ENCODE peak calls at places on chromosomes 1 and 21, in six cellular contexts. One of them, this sample, is unnamed. For H3K9me3 and H3K4me1, the result is how much of the 10 kb centered on the place peaks cover.

GRCh38 chr1:202810615-202811295 is at the start of gene PCAT6:
- DNase-seq in tibial nerve: peak
- DNase-seq in fibroblast of lung: peak
- DNase-seq in neural progenitor cell: peak
- DNase-seq in OCI-LY7: peak
- DNase-seq in body of pancreas: peak
- DNase-seq in this sample: peak

GRCh38 chr21:45026833-45027232 is 47.5 kb upstream of the ADARB1 start:
- DNase-seq in OCI-LY7: no peak
- DNase-seq in fibroblast of lung: no peak
- DNase-seq in neural progenitor cell: peak
- DNase-seq in tibial nerve: no peak
- DNase-seq in body of pancreas: no peak
- DNase-seq in this sample: no peak

GRCh38 chr1:25046194-25046532 is 116.1 kb upstream of the RUNX3 start:
- DNase-seq in tibial nerve: no peak
- DNase-seq in OCI-LY7: no peak
- DNase-seq in neural progenitor cell: no peak
- DNase-seq in body of pancreas: no peak
- DNase-seq in fibroblast of lung: no peak
- DNase-seq in this sample: no peak

GRCh38 chr21:31273278-31273677 is 70.8 kb downstream of the TIAM1 start:
- DNase-seq in body of pancreas: no peak
- DNase-seq in neural progenitor cell: no peak
- DNase-seq in OCI-LY7: no peak
- DNase-seq in tibial nerve: no peak
- DNase-seq in fibroblast of lung: no peak
- DNase-seq in this sample: no peak

GRCh38 chr1:61080408-61081134 is 1.8 kb upstream of the NFIA start:
- DNase-seq in fibroblast of lung: no peak
- DNase-seq in tibial nerve: no peak
- DNase-seq in body of pancreas: no peak
- DNase-seq in neural progenitor cell: no peak
- DNase-seq in OCI-LY7: no peak
- DNase-seq in this sample: no peak

GRCh38 chr1:25773441-25774125 is 26.4 kb upstream of the SELENON start:
- DNase-seq in fibroblast of lung: no peak
- DNase-seq in tibial nerve: no peak
- DNase-seq in body of pancreas: peak
- DNase-seq in neural progenitor cell: no peak
- DNase-seq in OCI-LY7: no peak
- DNase-seq in this sample: peak

GRCh38 chr1:89035080-89035479 is 12.4 kb upstream of the GBP3 start:
- DNase-seq in neural progenitor cell: no peak
- DNase-seq in tibial nerve: no peak
- DNase-seq in OCI-LY7: no peak
- DNase-seq in fibroblast of lung: no peak
- DNase-seq in body of pancreas: no peak
- DNase-seq in this sample: no peak

GRCh38 chr21:34029724-34030528 is 43.5 kb upstream of the MRPS6 start:
- DNase-seq in body of pancreas: peak
- DNase-seq in neural progenitor cell: peak
- DNase-seq in tibial nerve: peak
- DNase-seq in OCI-LY7: peak
- DNase-seq in fibroblast of lung: peak
- DNase-seq in this sample: peak

GRCh38 chr1:44854985-44855384 is 11.9 kb upstream of the PTCH2 start:
- DNase-seq in fibroblast of lung: no peak
- DNase-seq in body of pancreas: no peak
- DNase-seq in tibial nerve: no peak
- DNase-seq in neural progenitor cell: no peak
- DNase-seq in OCI-LY7: no peak
- DNase-seq in this sample: no peak

GRCh38 chr1:15139654-15140350 is 13.7 kb upstream of the TMEM51 start:
- DNase-seq in tibial nerve: no peak
- DNase-seq in fibroblast of lung: no peak
- DNase-seq in OCI-LY7: no peak
- DNase-seq in neural progenitor cell: peak
- DNase-seq in body of pancreas: peak
- DNase-seq in this sample: peak

GRCh38 chr1:221169447-221169889 is 290.2 kb downstream of the HLX start:
- DNase-seq in neural progenitor cell: peak
- DNase-seq in body of pancreas: peak
- DNase-seq in tibial nerve: no peak
- DNase-seq in OCI-LY7: no peak
- DNase-seq in fibroblast of lung: no peak
- DNase-seq in this sample: no peak

GRCh38 chr1:74623716-74624115 is 49.9 kb downstream of the ERICH3 start:
- DNase-seq in tibial nerve: no peak
- DNase-seq in body of pancreas: no peak
- DNase-seq in OCI-LY7: no peak
- DNase-seq in fibroblast of lung: no peak
- DNase-seq in neural progenitor cell: no peak
- DNase-seq in this sample: no peak

GRCh38 chr1:172397221-172397620 is 23.3 kb upstream of the C1orf105 start:
- DNase-seq in body of pancreas: no peak
- DNase-seq in fibroblast of lung: peak
- DNase-seq in OCI-LY7: no peak
- DNase-seq in neural progenitor cell: no peak
- DNase-seq in tibial nerve: no peak
- DNase-seq in this sample: no peak

GRCh38 chr1:50132495-50132894 is 23.8 kb downstream of the ELAVL4 start:
- DNase-seq in OCI-LY7: no peak
- DNase-seq in neural progenitor cell: no peak
- DNase-seq in fibroblast of lung: no peak
- DNase-seq in tibial nerve: no peak
- DNase-seq in body of pancreas: no peak
- DNase-seq in this sample: no peak

GRCh38 chr1:20153000-20153418 is 13.9 kb downstream of the PLA2G2F start:
- DNase-seq in tibial nerve: peak
- DNase-seq in fibroblast of lung: peak
- DNase-seq in OCI-LY7: no peak
- DNase-seq in body of pancreas: peak
- DNase-seq in neural progenitor cell: peak
- DNase-seq in this sample: no peak

GRCh38 chr1:21621761-21622436 is 47.3 kb downstream of the RAP1GAP start:
- DNase-seq in tibial nerve: no peak
- DNase-seq in fibroblast of lung: no peak
- DNase-seq in neural progenitor cell: no peak
- DNase-seq in OCI-LY7: no peak
- DNase-seq in body of pancreas: no peak
- DNase-seq in this sample: no peak

GRCh38 chr1:176717052-176717754 is 254.2 kb downstream of the PAPPA2 start:
- DNase-seq in OCI-LY7: no peak
- DNase-seq in fibroblast of lung: no peak
- DNase-seq in neural progenitor cell: no peak
- DNase-seq in tibial nerve: no peak
- DNase-seq in body of pancreas: no peak
- DNase-seq in this sample: no peak

GRCh38 chr1:154325583-154326545 is 539 bp downstream of the ATP8B2 start:
- DNase-seq in tibial nerve: peak
- DNase-seq in neural progenitor cell: peak
- DNase-seq in OCI-LY7: peak
- DNase-seq in fibroblast of lung: peak
- DNase-seq in body of pancreas: peak
- DNase-seq in this sample: no peak

GRCh38 chr1:240501115-240501514 is 110.8 kb downstream of the GREM2 start:
- DNase-seq in tibial nerve: no peak
- DNase-seq in body of pancreas: no peak
- DNase-seq in fibroblast of lung: no peak
- DNase-seq in neural progenitor cell: no peak
- DNase-seq in OCI-LY7: no peak
- DNase-seq in this sample: no peak

GRCh38 chr1:155389831-155390230 is 69.1 kb downstream of the RUSC1 start:
- DNase-seq in tibial nerve: no peak
- DNase-seq in neural progenitor cell: no peak
- DNase-seq in fibroblast of lung: peak
- DNase-seq in OCI-LY7: no peak
- DNase-seq in body of pancreas: no peak
- DNase-seq in this sample: no peak

GRCh38 chr1:87584603-87585002 is 255.9 kb downstream of the LMO4 start:
- DNase-seq in neural progenitor cell: no peak
- DNase-seq in OCI-LY7: no peak
- DNase-seq in fibroblast of lung: no peak
- DNase-seq in tibial nerve: no peak
- DNase-seq in body of pancreas: no peak
- DNase-seq in this sample: peak

GRCh38 chr1:9871707-9872425 is 38.2 kb downstream of the CTNNBIP1 start:
- DNase-seq in fibroblast of lung: no peak
- DNase-seq in tibial nerve: no peak
- DNase-seq in OCI-LY7: no peak
- DNase-seq in neural progenitor cell: peak
- DNase-seq in body of pancreas: no peak
- DNase-seq in this sample: no peak

GRCh38 chr1:197910120-197911110 is 6.8 kb upstream of the LHX9 start:
- DNase-seq in OCI-LY7: no peak
- DNase-seq in neural progenitor cell: peak
- DNase-seq in body of pancreas: no peak
- DNase-seq in tibial nerve: no peak
- DNase-seq in fibroblast of lung: no peak
- DNase-seq in this sample: no peak

GRCh38 chr1:68799096-68799495 is 302.2 kb upstream of the DEPDC1 start:
- DNase-seq in body of pancreas: no peak
- DNase-seq in tibial nerve: no peak
- DNase-seq in neural progenitor cell: no peak
- DNase-seq in fibroblast of lung: peak
- DNase-seq in OCI-LY7: no peak
- DNase-seq in this sample: no peak
- H3K4me3 ChIP-seq in body of pancreas: no peak
- H3K4me3 ChIP-seq in tibial nerve: no peak
- H3K4me3 ChIP-seq in neural progenitor cell: no peak
- H3K4me3 ChIP-seq in fibroblast of lung: no peak
- H3K4me3 ChIP-seq in OCI-LY7: no peak
- H3K4me3 ChIP-seq in this sample: no peak

GRCh38 chr21:10640446-10640845 is 119.1 kb downstream of the TPTE start:
- DNase-seq in tibial nerve: no peak
- DNase-seq in body of pancreas: no peak
- DNase-seq in neural progenitor cell: no peak
- DNase-seq in fibroblast of lung: no peak
- DNase-seq in OCI-LY7: no peak
- DNase-seq in this sample: no peak

GRCh38 chr21:10641107-10641506 is 119.7 kb downstream of the TPTE start:
- DNase-seq in fibroblast of lung: no peak
- DNase-seq in body of pancreas: no peak
- DNase-seq in tibial nerve: no peak
- DNase-seq in neural progenitor cell: no peak
- DNase-seq in OCI-LY7: no peak
- DNase-seq in this sample: no peak

DNA sequence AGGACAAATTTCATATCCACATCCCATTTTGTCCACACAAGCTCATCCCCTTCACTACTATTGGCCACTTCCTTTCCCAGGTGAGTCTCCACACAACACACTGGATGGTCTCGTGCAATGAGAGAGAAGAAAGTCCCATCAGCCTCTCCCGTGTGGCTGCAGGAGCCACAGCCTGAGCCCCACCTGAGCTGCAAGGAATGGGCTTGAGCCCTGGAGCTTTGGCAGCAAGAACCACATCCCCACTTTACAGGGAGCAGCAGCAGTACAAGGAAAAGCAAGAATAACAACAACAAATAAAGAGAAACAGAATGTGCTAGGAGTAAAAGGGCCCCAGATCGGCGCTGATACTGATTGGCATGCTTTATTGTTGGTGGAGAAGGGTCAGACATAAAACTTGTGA is 117.7 kb downstream of the TPTE start:
- DNase-seq in tibial nerve: no peak
- DNase-seq in neural progenitor cell: no peak
- DNase-seq in fibroblast of lung: no peak
- DNase-seq in body of pancreas: no peak
- DNase-seq in OCI-LY7: no peak
- DNase-seq in this sample: no peak
- H3K9me3 ChIP-seq in tibial nerve: under half
- H3K9me3 ChIP-seq in neural progenitor cell: half or more
- H3K9me3 ChIP-seq in fibroblast of lung: under half
- H3K9me3 ChIP-seq in body of pancreas: under half
- H3K9me3 ChIP-seq in OCI-LY7: under half
- H3K9me3 ChIP-seq in this sample: under half

DNA sequence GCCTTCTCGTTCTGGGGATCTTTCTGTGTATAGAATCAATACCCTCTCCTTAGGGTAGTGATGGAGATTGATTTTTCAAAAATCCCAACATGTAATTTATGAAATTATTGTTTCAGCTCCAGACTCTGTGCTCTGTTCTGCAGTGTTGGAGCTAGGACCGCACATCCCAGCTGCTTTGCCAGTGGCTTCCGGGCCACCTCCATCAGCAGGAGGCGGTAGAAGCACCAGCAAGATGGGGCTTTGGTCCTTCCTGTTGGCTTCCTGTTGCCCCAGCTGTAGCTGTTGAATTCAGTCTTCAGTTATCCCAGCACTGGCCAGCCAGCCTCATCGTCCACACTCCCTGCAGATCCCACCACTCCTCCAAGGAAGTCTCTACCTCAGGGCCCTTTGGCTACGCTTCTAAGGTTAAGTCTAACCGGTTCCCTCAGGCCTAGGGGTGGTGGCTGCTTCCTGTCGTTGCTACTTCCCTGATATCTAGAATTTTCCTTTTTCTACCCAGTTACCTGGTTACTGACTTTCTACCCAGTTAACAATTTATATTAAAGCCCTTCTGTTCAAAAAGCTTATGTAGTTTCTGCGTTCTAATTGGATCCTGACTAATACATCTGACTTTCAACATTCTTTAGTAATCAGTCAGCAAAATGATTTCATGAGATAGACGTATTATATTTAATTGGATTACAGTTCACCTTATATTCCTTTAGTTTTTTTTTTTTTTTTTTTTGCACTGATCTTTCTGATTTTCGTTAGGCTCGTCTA is 24.6 kb downstream of the GALNT2 start:
- DNase-seq in fibroblast of lung: no peak
- DNase-seq in OCI-LY7: no peak
- DNase-seq in tibial nerve: no peak
- DNase-seq in body of pancreas: no peak
- DNase-seq in neural progenitor cell: no peak
- DNase-seq in this sample: no peak
- H3K4me1 ChIP-seq in fibroblast of lung: under half
- H3K4me1 ChIP-seq in OCI-LY7: under half
- H3K4me1 ChIP-seq in tibial nerve: under half
- H3K4me1 ChIP-seq in body of pancreas: half or more
- H3K4me1 ChIP-seq in neural progenitor cell: under half
- H3K4me1 ChIP-seq in this sample: under half

GRCh38 chr1:167880570-167880969 is 33.4 kb downstream of the ADCY10 start:
- DNase-seq in OCI-LY7: no peak
- DNase-seq in neural progenitor cell: no peak
- DNase-seq in tibial nerve: no peak
- DNase-seq in body of pancreas: no peak
- DNase-seq in fibroblast of lung: no peak
- DNase-seq in this sample: no peak

GRCh38 chr1:167881786-167882185 is 32.1 kb downstream of the ADCY10 start:
- DNase-seq in body of pancreas: no peak
- DNase-seq in OCI-LY7: no peak
- DNase-seq in tibial nerve: no peak
- DNase-seq in neural progenitor cell: no peak
- DNase-seq in fibroblast of lung: no peak
- DNase-seq in this sample: no peak

GRCh38 chr1:167881069-167881468 is 32.9 kb downstream of the ADCY10 start:
- DNase-seq in neural progenitor cell: no peak
- DNase-seq in OCI-LY7: no peak
- DNase-seq in tibial nerve: no peak
- DNase-seq in fibroblast of lung: peak
- DNase-seq in body of pancreas: no peak
- DNase-seq in this sample: no peak

GRCh38 chr1:167878372-167879160 is 35.4 kb downstream of the ADCY10 start:
- DNase-seq in fibroblast of lung: no peak
- DNase-seq in neural progenitor cell: no peak
- DNase-seq in OCI-LY7: no peak
- DNase-seq in body of pancreas: no peak
- DNase-seq in tibial nerve: no peak
- DNase-seq in this sample: no peak

GRCh38 chr1:167876597-167877175 is 37.2 kb downstream of the ADCY10 start:
- DNase-seq in neural progenitor cell: no peak
- DNase-seq in OCI-LY7: no peak
- DNase-seq in fibroblast of lung: no peak
- DNase-seq in body of pancreas: no peak
- DNase-seq in tibial nerve: no peak
- DNase-seq in this sample: no peak
- H3K4me3 ChIP-seq in neural progenitor cell: no peak
- H3K4me3 ChIP-seq in OCI-LY7: no peak
- H3K4me3 ChIP-seq in fibroblast of lung: no peak
- H3K4me3 ChIP-seq in body of pancreas: no peak
- H3K4me3 ChIP-seq in tibial nerve: no peak
- H3K4me3 ChIP-seq in this sample: no peak

This sample was measured in Caco-2.